ENCODE peak calls at places on chromosomes 7 and 10, in ten cellular contexts. One of them, this sample, is unnamed. For H3K4me1, the result is how much of the 10 kb centered on the place peaks cover.

GRCh38 chr7:153381275-153382119 is 621.9 kb downstream of the ACTR3B start:
- DNase-seq in osteoblast: no peak
- DNase-seq in OCI-LY7: peak
- DNase-seq in naive thymus-derived CD4-positive, alpha-beta T cell: no peak
- DNase-seq in upper lobe of left lung: peak
- DNase-seq in uterus: peak
- DNase-seq in A673: peak
- DNase-seq in A549: peak
- DNase-seq in neural progenitor cell: peak
- DNase-seq in tibial nerve: no peak
- DNase-seq in this sample: no peak

GRCh38 chr7:120311028-120311788 is 38.2 kb downstream of the KCND2 start:
- DNase-seq in tibial nerve: no peak
- DNase-seq in A673: no peak
- DNase-seq in upper lobe of left lung: no peak
- DNase-seq in A549: no peak
- DNase-seq in OCI-LY7: no peak
- DNase-seq in neural progenitor cell: no peak
- DNase-seq in naive thymus-derived CD4-positive, alpha-beta T cell: no peak
- DNase-seq in uterus: no peak
- DNase-seq in osteoblast: peak
- DNase-seq in this sample: no peak

GRCh38 chr7:152869041-152869676 is 109.6 kb downstream of the ACTR3B start:
- DNase-seq in naive thymus-derived CD4-positive, alpha-beta T cell: no peak
- DNase-seq in upper lobe of left lung: no peak
- DNase-seq in OCI-LY7: no peak
- DNase-seq in A673: no peak
- DNase-seq in neural progenitor cell: no peak
- DNase-seq in osteoblast: peak
- DNase-seq in uterus: no peak
- DNase-seq in tibial nerve: no peak
- DNase-seq in A549: no peak
- DNase-seq in this sample: no peak

GRCh38 chr10:78187371-78187770 is 153.7 kb downstream of the RPS24 start:
- DNase-seq in tibial nerve: no peak
- DNase-seq in A549: no peak
- DNase-seq in A673: no peak
- DNase-seq in osteoblast: peak
- DNase-seq in naive thymus-derived CD4-positive, alpha-beta T cell: no peak
- DNase-seq in OCI-LY7: no peak
- DNase-seq in upper lobe of left lung: no peak
- DNase-seq in uterus: no peak
- DNase-seq in neural progenitor cell: no peak
- DNase-seq in this sample: no peak

GRCh38 chr7:44914992-44915607 is 29.8 kb upstream of the PURB start:
- DNase-seq in A549: no peak
- DNase-seq in OCI-LY7: no peak
- DNase-seq in upper lobe of left lung: peak
- DNase-seq in uterus: no peak
- DNase-seq in tibial nerve: no peak
- DNase-seq in naive thymus-derived CD4-positive, alpha-beta T cell: peak
- DNase-seq in osteoblast: peak
- DNase-seq in neural progenitor cell: no peak
- DNase-seq in A673: no peak
- DNase-seq in this sample: no peak

GRCh38 chr10:110010076-110011069 is 2.6 kb downstream of the ADD3 start:
- DNase-seq in neural progenitor cell: no peak
- DNase-seq in A673: no peak
- DNase-seq in upper lobe of left lung: no peak
- DNase-seq in osteoblast: peak
- DNase-seq in OCI-LY7: peak
- DNase-seq in A549: no peak
- DNase-seq in naive thymus-derived CD4-positive, alpha-beta T cell: no peak
- DNase-seq in uterus: no peak
- DNase-seq in tibial nerve: no peak
- DNase-seq in this sample: no peak

GRCh38 chr7:98671733-98672331 is 54.7 kb downstream of the NPTX2 start:
- DNase-seq in OCI-LY7: no peak
- DNase-seq in osteoblast: no peak
- DNase-seq in naive thymus-derived CD4-positive, alpha-beta T cell: no peak
- DNase-seq in A549: no peak
- DNase-seq in A673: no peak
- DNase-seq in uterus: no peak
- DNase-seq in upper lobe of left lung: no peak
- DNase-seq in neural progenitor cell: no peak
- DNase-seq in tibial nerve: no peak
- DNase-seq in this sample: no peak

GRCh38 chr7:151058766-151059361 is 525 bp upstream of the SLC4A2 start:
- DNase-seq in OCI-LY7: peak
- DNase-seq in A673: no peak
- DNase-seq in uterus: no peak
- DNase-seq in tibial nerve: no peak
- DNase-seq in neural progenitor cell: peak
- DNase-seq in osteoblast: no peak
- DNase-seq in A549: peak
- DNase-seq in upper lobe of left lung: no peak
- DNase-seq in naive thymus-derived CD4-positive, alpha-beta T cell: no peak
- DNase-seq in this sample: peak

GRCh38 chr10:99714446-99714845 is 17.5 kb downstream of the COX15 start:
- DNase-seq in neural progenitor cell: no peak
- DNase-seq in tibial nerve: no peak
- DNase-seq in uterus: no peak
- DNase-seq in A549: no peak
- DNase-seq in osteoblast: no peak
- DNase-seq in upper lobe of left lung: no peak
- DNase-seq in A673: no peak
- DNase-seq in naive thymus-derived CD4-positive, alpha-beta T cell: no peak
- DNase-seq in OCI-LY7: no peak
- DNase-seq in this sample: no peak

GRCh38 chr7:47512481-47513176 is 69.3 kb downstream of the TNS3 start:
- DNase-seq in uterus: no peak
- DNase-seq in tibial nerve: no peak
- DNase-seq in A549: no peak
- DNase-seq in upper lobe of left lung: no peak
- DNase-seq in OCI-LY7: no peak
- DNase-seq in naive thymus-derived CD4-positive, alpha-beta T cell: no peak
- DNase-seq in osteoblast: peak
- DNase-seq in neural progenitor cell: no peak
- DNase-seq in A673: no peak
- DNase-seq in this sample: no peak

GRCh38 chr7:74272305-74273038 is 16.7 kb upstream of the CLIP2 start:
- DNase-seq in tibial nerve: peak
- DNase-seq in OCI-LY7: peak
- DNase-seq in osteoblast: peak
- DNase-seq in upper lobe of left lung: peak
- DNase-seq in neural progenitor cell: no peak
- DNase-seq in uterus: peak
- DNase-seq in A549: peak
- DNase-seq in naive thymus-derived CD4-positive, alpha-beta T cell: no peak
- DNase-seq in A673: no peak
- DNase-seq in this sample: peak

GRCh38 chr10:102642553-102643345 is 1.5 kb upstream of the TRIM8 start:
- DNase-seq in tibial nerve: peak
- DNase-seq in A673: peak
- DNase-seq in neural progenitor cell: peak
- DNase-seq in OCI-LY7: peak
- DNase-seq in A549: peak
- DNase-seq in osteoblast: peak
- DNase-seq in uterus: peak
- DNase-seq in upper lobe of left lung: peak
- DNase-seq in naive thymus-derived CD4-positive, alpha-beta T cell: no peak
- DNase-seq in this sample: no peak

GRCh38 chr7:4951903-4952636 is 6.9 kb downstream of the MMD2 start:
- DNase-seq in uterus: no peak
- DNase-seq in A549: no peak
- DNase-seq in osteoblast: peak
- DNase-seq in upper lobe of left lung: no peak
- DNase-seq in OCI-LY7: peak
- DNase-seq in tibial nerve: no peak
- DNase-seq in neural progenitor cell: peak
- DNase-seq in A673: peak
- DNase-seq in naive thymus-derived CD4-positive, alpha-beta T cell: no peak
- DNase-seq in this sample: peak

GRCh38 chr10:112558476-112559166 is 111.6 kb downstream of the VTI1A start:
- DNase-seq in upper lobe of left lung: no peak
- DNase-seq in A673: peak
- DNase-seq in A549: no peak
- DNase-seq in osteoblast: no peak
- DNase-seq in naive thymus-derived CD4-positive, alpha-beta T cell: no peak
- DNase-seq in tibial nerve: no peak
- DNase-seq in OCI-LY7: no peak
- DNase-seq in uterus: no peak
- DNase-seq in neural progenitor cell: peak
- DNase-seq in this sample: no peak

GRCh38 chr7:2585446-2585845 is 26.7 kb downstream of the IQCE start:
- DNase-seq in osteoblast: no peak
- DNase-seq in tibial nerve: no peak
- DNase-seq in A673: no peak
- DNase-seq in OCI-LY7: no peak
- DNase-seq in upper lobe of left lung: no peak
- DNase-seq in uterus: no peak
- DNase-seq in naive thymus-derived CD4-positive, alpha-beta T cell: no peak
- DNase-seq in A549: no peak
- DNase-seq in neural progenitor cell: no peak
- DNase-seq in this sample: no peak

DNA sequence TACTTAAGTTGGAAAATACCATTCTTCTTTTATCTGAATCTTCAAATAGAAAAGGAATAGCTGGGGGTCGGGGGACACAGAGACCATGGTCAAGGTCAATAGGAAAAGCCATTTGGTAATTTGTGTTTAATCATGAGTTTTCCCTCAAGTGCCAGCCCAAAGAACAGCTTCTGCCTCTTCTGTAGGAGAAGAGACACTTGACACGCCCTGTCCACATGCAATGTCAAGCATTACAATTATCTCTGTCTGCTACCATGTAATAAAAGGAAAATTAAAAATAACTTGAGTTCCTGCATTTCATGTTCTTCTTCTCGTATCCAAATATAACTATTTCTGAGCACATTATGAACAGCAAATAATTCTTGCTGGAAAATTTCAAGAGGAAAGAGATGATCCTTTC is 241.7 kb downstream of the IPMK start:
- DNase-seq in OCI-LY7: no peak
- DNase-seq in upper lobe of left lung: no peak
- DNase-seq in tibial nerve: no peak
- DNase-seq in osteoblast: no peak
- DNase-seq in naive thymus-derived CD4-positive, alpha-beta T cell: no peak
- DNase-seq in A673: no peak
- DNase-seq in uterus: no peak
- DNase-seq in neural progenitor cell: no peak
- DNase-seq in A549: no peak
- DNase-seq in this sample: no peak
- H3K4me3 ChIP-seq in OCI-LY7: no peak
- H3K4me3 ChIP-seq in upper lobe of left lung: no peak
- H3K4me3 ChIP-seq in tibial nerve: no peak
- H3K4me3 ChIP-seq in osteoblast: no peak
- H3K4me3 ChIP-seq in naive thymus-derived CD4-positive, alpha-beta T cell: no peak
- H3K4me3 ChIP-seq in A673: no peak
- H3K4me3 ChIP-seq in uterus: no peak
- H3K4me3 ChIP-seq in neural progenitor cell: no peak
- H3K4me3 ChIP-seq in A549: no peak
- H3K4me3 ChIP-seq in this sample: no peak

DNA sequence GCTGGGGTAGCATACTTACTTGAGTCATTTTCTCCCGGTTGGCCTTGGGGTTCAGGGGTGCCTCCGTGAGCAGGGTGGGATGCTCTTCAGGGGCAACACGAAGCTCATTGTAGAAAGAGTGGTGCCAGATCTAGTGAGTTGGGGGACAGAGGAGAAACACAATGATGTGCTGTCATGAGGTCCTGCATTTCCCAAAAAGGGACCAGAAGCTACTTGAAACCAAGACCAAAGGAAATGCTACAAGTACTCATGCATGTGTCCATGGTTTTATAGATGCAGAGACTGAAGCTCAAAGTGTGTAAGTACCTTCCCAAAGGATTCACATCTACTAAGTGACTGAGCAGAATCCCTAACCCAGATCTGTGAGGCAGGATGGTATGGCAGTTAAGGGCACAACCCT is 8.8 kb downstream of the ACTA2 start:
- DNase-seq in tibial nerve: no peak
- DNase-seq in A673: no peak
- DNase-seq in osteoblast: no peak
- DNase-seq in upper lobe of left lung: no peak
- DNase-seq in neural progenitor cell: no peak
- DNase-seq in OCI-LY7: no peak
- DNase-seq in A549: no peak
- DNase-seq in naive thymus-derived CD4-positive, alpha-beta T cell: no peak
- DNase-seq in uterus: no peak
- DNase-seq in this sample: no peak
- H3K4me1 ChIP-seq in tibial nerve: under half
- H3K4me1 ChIP-seq in A673: under half
- H3K4me1 ChIP-seq in osteoblast: under half
- H3K4me1 ChIP-seq in upper lobe of left lung: under half
- H3K4me1 ChIP-seq in neural progenitor cell: under half
- H3K4me1 ChIP-seq in OCI-LY7: under half
- H3K4me1 ChIP-seq in A549: under half
- H3K4me1 ChIP-seq in naive thymus-derived CD4-positive, alpha-beta T cell: under half
- H3K4me1 ChIP-seq in uterus: under half
- H3K4me1 ChIP-seq in this sample: under half

DNA sequence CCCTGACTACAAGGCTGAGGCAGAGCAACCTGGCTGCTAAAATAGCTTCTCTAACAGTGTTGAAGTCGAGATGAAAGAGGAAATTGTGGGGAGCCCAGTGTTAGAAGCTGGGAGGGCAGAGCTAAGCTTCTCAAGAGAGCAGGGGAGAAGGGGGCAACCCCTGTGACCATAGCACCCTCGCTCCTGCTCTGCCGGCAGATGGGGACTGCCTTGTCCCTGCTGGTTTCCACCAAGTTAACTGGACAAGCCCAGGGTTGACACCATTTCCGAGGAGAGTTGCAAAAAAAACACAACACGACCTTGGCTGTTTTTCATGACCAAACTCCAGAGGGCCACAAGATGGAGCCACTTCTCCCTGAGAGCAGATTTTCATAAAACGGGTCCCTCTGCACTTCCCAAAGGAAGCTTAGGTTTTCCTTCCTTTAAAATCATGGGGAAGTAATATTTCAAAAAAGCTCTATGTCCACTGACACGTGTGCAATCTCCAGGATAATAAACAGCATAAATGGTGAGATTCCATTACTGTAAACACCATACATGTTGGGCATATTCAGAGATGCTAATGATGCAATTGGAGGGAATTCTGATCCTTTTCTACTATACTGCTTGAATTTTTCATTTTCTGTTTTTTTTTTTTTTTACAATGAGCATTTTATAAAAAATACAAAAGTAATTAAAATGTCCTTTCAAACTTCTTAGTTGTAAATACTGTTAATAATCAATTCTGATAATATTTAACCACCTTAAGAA is 140.4 kb downstream of the PIP4K2A start:
- DNase-seq in A673: peak
- DNase-seq in upper lobe of left lung: no peak
- DNase-seq in neural progenitor cell: peak
- DNase-seq in A549: peak
- DNase-seq in OCI-LY7: peak
- DNase-seq in uterus: no peak
- DNase-seq in tibial nerve: no peak
- DNase-seq in osteoblast: peak
- DNase-seq in naive thymus-derived CD4-positive, alpha-beta T cell: no peak
- DNase-seq in this sample: no peak
- H3K4me3 ChIP-seq in A673: no peak
- H3K4me3 ChIP-seq in upper lobe of left lung: no peak
- H3K4me3 ChIP-seq in neural progenitor cell: no peak
- H3K4me3 ChIP-seq in A549: no peak
- H3K4me3 ChIP-seq in OCI-LY7: no peak
- H3K4me3 ChIP-seq in uterus: no peak
- H3K4me3 ChIP-seq in tibial nerve: no peak
- H3K4me3 ChIP-seq in osteoblast: no peak
- H3K4me3 ChIP-seq in naive thymus-derived CD4-positive, alpha-beta T cell: no peak
- H3K4me3 ChIP-seq in this sample: no peak

GRCh38 chr10:21976280-21976679 is 27.2 kb downstream of the DNAJC1 start:
- DNase-seq in A549: no peak
- DNase-seq in uterus: no peak
- DNase-seq in tibial nerve: no peak
- DNase-seq in A673: no peak
- DNase-seq in OCI-LY7: no peak
- DNase-seq in upper lobe of left lung: no peak
- DNase-seq in neural progenitor cell: no peak
- DNase-seq in naive thymus-derived CD4-positive, alpha-beta T cell: no peak
- DNase-seq in osteoblast: no peak
- DNase-seq in this sample: no peak
- H3K4me1 ChIP-seq in A549: under half
- H3K4me1 ChIP-seq in uterus: under half
- H3K4me1 ChIP-seq in tibial nerve: under half
- H3K4me1 ChIP-seq in A673: under half
- H3K4me1 ChIP-seq in OCI-LY7: under half
- H3K4me1 ChIP-seq in upper lobe of left lung: under half
- H3K4me1 ChIP-seq in neural progenitor cell: half or more
- H3K4me1 ChIP-seq in naive thymus-derived CD4-positive, alpha-beta T cell: under half
- H3K4me1 ChIP-seq in osteoblast: under half
- H3K4me1 ChIP-seq in this sample: under half

This sample was measured in astrocyte.